ENCODE peak calls at places on chromosomes 7 and 10, in four cellular contexts. One of them, this sample, is unnamed.

GRCh38 chr10:89702121-89702480 is 711 bp downstream of the KIF20B start:
- DNase-seq in CD4-positive, CD25-positive, alpha-beta regulatory T cell: no peak
- DNase-seq in heart right ventricle: no peak
- DNase-seq in activated CD4-positive, alpha-beta T cell treated with anti-CD3 and anti-CD28 coated beads for 48 hours: peak
- DNase-seq in this sample: no peak

GRCh38 chr7:134329614-134330316 is 13.0 kb upstream of the SLC35B4 start:
- DNase-seq in heart right ventricle: no peak
- DNase-seq in activated CD4-positive, alpha-beta T cell treated with anti-CD3 and anti-CD28 coated beads for 48 hours: no peak
- DNase-seq in CD4-positive, CD25-positive, alpha-beta regulatory T cell: no peak
- DNase-seq in this sample: no peak

GRCh38 chr7:158450476-158451124 is 137.0 kb downstream of the PTPRN2 start:
- DNase-seq in activated CD4-positive, alpha-beta T cell treated with anti-CD3 and anti-CD28 coated beads for 48 hours: no peak
- DNase-seq in heart right ventricle: no peak
- DNase-seq in CD4-positive, CD25-positive, alpha-beta regulatory T cell: no peak
- DNase-seq in this sample: no peak

GRCh38 chr7:55775051-55775420 is 87.5 kb downstream of the SEPTIN14 start:
- DNase-seq in activated CD4-positive, alpha-beta T cell treated with anti-CD3 and anti-CD28 coated beads for 48 hours: no peak
- DNase-seq in heart right ventricle: no peak
- DNase-seq in CD4-positive, CD25-positive, alpha-beta regulatory T cell: no peak
- DNase-seq in this sample: no peak

GRCh38 chr7:96084880-96085551 is 236.9 kb downstream of the SLC25A13 start:
- DNase-seq in activated CD4-positive, alpha-beta T cell treated with anti-CD3 and anti-CD28 coated beads for 48 hours: no peak
- DNase-seq in heart right ventricle: no peak
- DNase-seq in CD4-positive, CD25-positive, alpha-beta regulatory T cell: no peak
- DNase-seq in this sample: no peak

GRCh38 chr7:79529214-79529895 is 75.9 kb upstream of the MAGI2 start:
- DNase-seq in activated CD4-positive, alpha-beta T cell treated with anti-CD3 and anti-CD28 coated beads for 48 hours: no peak
- DNase-seq in CD4-positive, CD25-positive, alpha-beta regulatory T cell: no peak
- DNase-seq in heart right ventricle: no peak
- DNase-seq in this sample: no peak

GRCh38 chr7:25430200-25430953 is 202.1 kb upstream of the NPVF start:
- DNase-seq in CD4-positive, CD25-positive, alpha-beta regulatory T cell: no peak
- DNase-seq in activated CD4-positive, alpha-beta T cell treated with anti-CD3 and anti-CD28 coated beads for 48 hours: no peak
- DNase-seq in heart right ventricle: no peak
- DNase-seq in this sample: no peak

GRCh38 chr10:70503776-70504175 is 25.2 kb downstream of the PALD1 start:
- DNase-seq in CD4-positive, CD25-positive, alpha-beta regulatory T cell: no peak
- DNase-seq in activated CD4-positive, alpha-beta T cell treated with anti-CD3 and anti-CD28 coated beads for 48 hours: no peak
- DNase-seq in heart right ventricle: no peak
- DNase-seq in this sample: no peak

GRCh38 chr10:75294866-75295692 is 59.3 kb upstream of the COMTD1 start:
- DNase-seq in activated CD4-positive, alpha-beta T cell treated with anti-CD3 and anti-CD28 coated beads for 48 hours: peak
- DNase-seq in CD4-positive, CD25-positive, alpha-beta regulatory T cell: peak
- DNase-seq in heart right ventricle: peak
- DNase-seq in this sample: peak

GRCh38 chr10:33234779-33235178 is 99.7 kb downstream of the NRP1 start:
- DNase-seq in activated CD4-positive, alpha-beta T cell treated with anti-CD3 and anti-CD28 coated beads for 48 hours: no peak
- DNase-seq in CD4-positive, CD25-positive, alpha-beta regulatory T cell: no peak
- DNase-seq in heart right ventricle: no peak
- DNase-seq in this sample: no peak

GRCh38 chr10:21364196-21365114 is 161.0 kb downstream of the SKIDA1 start:
- DNase-seq in CD4-positive, CD25-positive, alpha-beta regulatory T cell: no peak
- DNase-seq in activated CD4-positive, alpha-beta T cell treated with anti-CD3 and anti-CD28 coated beads for 48 hours: no peak
- DNase-seq in heart right ventricle: peak
- DNase-seq in this sample: no peak

GRCh38 chr10:77405771-77406241 is 231.8 kb downstream of the KCNMA1 start:
- DNase-seq in CD4-positive, CD25-positive, alpha-beta regulatory T cell: no peak
- DNase-seq in heart right ventricle: peak
- DNase-seq in activated CD4-positive, alpha-beta T cell treated with anti-CD3 and anti-CD28 coated beads for 48 hours: peak
- DNase-seq in this sample: peak

GRCh38 chr7:27141591-27142561 is 1.6 kb downstream of the HOXA5 start:
- DNase-seq in CD4-positive, CD25-positive, alpha-beta regulatory T cell: no peak
- DNase-seq in activated CD4-positive, alpha-beta T cell treated with anti-CD3 and anti-CD28 coated beads for 48 hours: no peak
- DNase-seq in heart right ventricle: no peak
- DNase-seq in this sample: no peak

GRCh38 chr10:69916133-69916532 is 114.4 kb downstream of the COL13A1 start:
- DNase-seq in activated CD4-positive, alpha-beta T cell treated with anti-CD3 and anti-CD28 coated beads for 48 hours: no peak
- DNase-seq in heart right ventricle: no peak
- DNase-seq in CD4-positive, CD25-positive, alpha-beta regulatory T cell: no peak
- DNase-seq in this sample: no peak

GRCh38 chr10:121159670-121160069 is 308.5 kb downstream of the WDR11 start:
- DNase-seq in activated CD4-positive, alpha-beta T cell treated with anti-CD3 and anti-CD28 coated beads for 48 hours: peak
- DNase-seq in CD4-positive, CD25-positive, alpha-beta regulatory T cell: no peak
- DNase-seq in heart right ventricle: no peak
- DNase-seq in this sample: no peak

GRCh38 chr7:7563813-7564212 is 2.9 kb upstream of the MIOS start:
- DNase-seq in CD4-positive, CD25-positive, alpha-beta regulatory T cell: no peak
- DNase-seq in heart right ventricle: no peak
- DNase-seq in activated CD4-positive, alpha-beta T cell treated with anti-CD3 and anti-CD28 coated beads for 48 hours: no peak
- DNase-seq in this sample: no peak

GRCh38 chr7:138001529-138002095 is at the start of gene CREB3L2:
- DNase-seq in CD4-positive, CD25-positive, alpha-beta regulatory T cell: peak
- DNase-seq in activated CD4-positive, alpha-beta T cell treated with anti-CD3 and anti-CD28 coated beads for 48 hours: peak
- DNase-seq in heart right ventricle: peak
- DNase-seq in this sample: peak

GRCh38 chr7:45147858-45148652 is 9.5 kb upstream of the RAMP3 start:
- DNase-seq in heart right ventricle: no peak
- DNase-seq in CD4-positive, CD25-positive, alpha-beta regulatory T cell: no peak
- DNase-seq in activated CD4-positive, alpha-beta T cell treated with anti-CD3 and anti-CD28 coated beads for 48 hours: no peak
- DNase-seq in this sample: no peak